ENCODE peak calls at places on chromosomes 11 and 22, in six cellular contexts. One of them, this sample, is unnamed.

GRCh38 chr11:72716291-72716690 is 35.9 kb downstream of the ARAP1 start:
- DNase-seq in pancreas: peak; percentile 32
- DNase-seq in uterus: no peak
- DNase-seq in transverse colon: no peak
- DNase-seq in fibroblast of lung: peak; percentile 22
- DNase-seq in ovary: no peak
- DNase-seq in this sample: no peak

GRCh38 chr11:35323076-35323868 is 96.1 kb downstream of the SLC1A2 start:
- DNase-seq in transverse colon: no peak
- DNase-seq in pancreas: no peak
- DNase-seq in uterus: no peak
- DNase-seq in ovary: no peak
- DNase-seq in fibroblast of lung: peak; percentile 57
- DNase-seq in this sample: no peak

GRCh38 chr22:29994027-29994715 is 86.1 kb upstream of the HORMAD2 start:
- DNase-seq in ovary: no peak
- DNase-seq in pancreas: no peak
- DNase-seq in transverse colon: no peak
- DNase-seq in fibroblast of lung: peak; percentile 95
- DNase-seq in uterus: no peak
- DNase-seq in this sample: peak; percentile 34

GRCh38 chr22:29253561-29254282 is 14.1 kb downstream of the RHBDD3 start:
- DNase-seq in transverse colon: no peak
- DNase-seq in pancreas: no peak
- DNase-seq in uterus: no peak
- DNase-seq in fibroblast of lung: no peak
- DNase-seq in ovary: peak; percentile 8
- DNase-seq in this sample: no peak

GRCh38 chr11:1929621-1930447 is 10.3 kb downstream of the TNNT3 start:
- DNase-seq in uterus: peak; percentile 9
- DNase-seq in pancreas: no peak
- DNase-seq in transverse colon: no peak
- DNase-seq in ovary: no peak
- DNase-seq in fibroblast of lung: no peak
- DNase-seq in this sample: no peak

GRCh38 chr11:3855808-3856491 is 486 bp downstream of the STIM1 start:
- DNase-seq in pancreas: no peak
- DNase-seq in uterus: peak; percentile 48
- DNase-seq in transverse colon: peak; percentile 57
- DNase-seq in ovary: peak; percentile 57
- DNase-seq in fibroblast of lung: peak; percentile 21
- DNase-seq in this sample: no peak

GRCh38 chr11:1853376-1854131 is 670 bp downstream of the LSP1 start:
- DNase-seq in pancreas: peak; percentile 30
- DNase-seq in ovary: no peak
- DNase-seq in fibroblast of lung: no peak
- DNase-seq in transverse colon: no peak
- DNase-seq in uterus: no peak
- DNase-seq in this sample: no peak

GRCh38 chr22:30826670-30827355 is 132.1 kb downstream of the OSBP2 start:
- DNase-seq in pancreas: no peak
- DNase-seq in transverse colon: no peak
- DNase-seq in uterus: no peak
- DNase-seq in fibroblast of lung: no peak
- DNase-seq in ovary: no peak
- DNase-seq in this sample: no peak

GRCh38 chr11:128483211-128483788 is 104.1 kb downstream of the ETS1 start:
- DNase-seq in pancreas: no peak
- DNase-seq in ovary: no peak
- DNase-seq in uterus: no peak
- DNase-seq in fibroblast of lung: no peak
- DNase-seq in transverse colon: no peak
- DNase-seq in this sample: no peak
- H3K4me3 ChIP-seq in pancreas: no peak overlapping the region
- H3K4me3 ChIP-seq in ovary: no peak overlapping the region
- H3K4me3 ChIP-seq in uterus: no peak overlapping the region
- H3K4me3 ChIP-seq in fibroblast of lung: no peak overlapping the region
- H3K4me3 ChIP-seq in transverse colon: no peak overlapping the region
- H3K4me3 ChIP-seq in this sample: no peak overlapping the region

GRCh38 chr11:10779086-10779485 is 28.0 kb downstream of the CTR9 start:
- DNase-seq in ovary: no peak
- DNase-seq in uterus: no peak
- DNase-seq in transverse colon: no peak
- DNase-seq in fibroblast of lung: no peak
- DNase-seq in pancreas: no peak
- DNase-seq in this sample: no peak
- TF ChIP-seq CTCF in ovary: no peak
- TF ChIP-seq CTCF in uterus: no peak
- TF ChIP-seq CTCF in transverse colon: no peak
- TF ChIP-seq CTCF in fibroblast of lung: no peak
- TF ChIP-seq CTCF in pancreas: no peak
- TF ChIP-seq CTCF in this sample: no peak

GRCh38 chr11:119030329-119031047 is at the start of gene SLC37A4:
- DNase-seq in fibroblast of lung: peak; percentile 97
- DNase-seq in pancreas: peak; percentile 99
- DNase-seq in uterus: peak; percentile 97
- DNase-seq in transverse colon: peak; percentile 100
- DNase-seq in ovary: peak; percentile 98
- DNase-seq in this sample: peak; percentile 78
- H3K4me3 ChIP-seq in fibroblast of lung: peak within 1 kb of the TSS; percentile 83
- H3K4me3 ChIP-seq in pancreas: peak within 1 kb of the TSS; percentile 62
- H3K4me3 ChIP-seq in uterus: peak within 1 kb of the TSS; percentile 56
- H3K4me3 ChIP-seq in transverse colon: peak within 1 kb of the TSS; percentile 82
- H3K4me3 ChIP-seq in ovary: peak within 1 kb of the TSS; percentile 53
- H3K4me3 ChIP-seq in this sample: peak within 1 kb of the TSS; percentile 90

DNA sequence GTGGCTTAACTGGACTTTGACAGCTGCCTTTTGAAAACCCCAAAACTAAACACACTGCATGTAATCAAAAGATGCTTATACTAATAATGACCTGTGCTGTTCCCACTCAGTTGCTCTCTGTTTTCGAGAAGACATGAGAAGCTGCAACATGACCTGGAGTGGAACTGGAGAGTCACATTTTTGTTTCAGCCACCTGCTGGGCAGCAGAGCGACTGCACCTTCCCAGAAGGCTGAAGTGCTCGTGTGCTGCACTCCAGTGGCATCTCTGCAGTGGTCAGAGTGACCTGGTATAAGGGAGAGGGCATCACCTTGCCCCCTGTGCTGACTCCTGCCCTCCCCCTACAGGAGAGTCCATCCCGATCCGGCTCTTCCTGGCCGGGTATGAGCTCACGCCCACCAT is 8.6 kb downstream of the THYN1 start:
- DNase-seq in uterus: no peak
- DNase-seq in fibroblast of lung: no peak
- DNase-seq in pancreas: no peak
- DNase-seq in transverse colon: no peak
- DNase-seq in ovary: no peak
- DNase-seq in this sample: no peak
- TF ChIP-seq CTCF in uterus: peak; percentile 10
- TF ChIP-seq CTCF in fibroblast of lung: no peak
- TF ChIP-seq CTCF in pancreas: peak; percentile 24
- TF ChIP-seq CTCF in transverse colon: no peak
- TF ChIP-seq CTCF in ovary: no peak
- TF ChIP-seq CTCF in this sample: peak; percentile 55

DNA sequence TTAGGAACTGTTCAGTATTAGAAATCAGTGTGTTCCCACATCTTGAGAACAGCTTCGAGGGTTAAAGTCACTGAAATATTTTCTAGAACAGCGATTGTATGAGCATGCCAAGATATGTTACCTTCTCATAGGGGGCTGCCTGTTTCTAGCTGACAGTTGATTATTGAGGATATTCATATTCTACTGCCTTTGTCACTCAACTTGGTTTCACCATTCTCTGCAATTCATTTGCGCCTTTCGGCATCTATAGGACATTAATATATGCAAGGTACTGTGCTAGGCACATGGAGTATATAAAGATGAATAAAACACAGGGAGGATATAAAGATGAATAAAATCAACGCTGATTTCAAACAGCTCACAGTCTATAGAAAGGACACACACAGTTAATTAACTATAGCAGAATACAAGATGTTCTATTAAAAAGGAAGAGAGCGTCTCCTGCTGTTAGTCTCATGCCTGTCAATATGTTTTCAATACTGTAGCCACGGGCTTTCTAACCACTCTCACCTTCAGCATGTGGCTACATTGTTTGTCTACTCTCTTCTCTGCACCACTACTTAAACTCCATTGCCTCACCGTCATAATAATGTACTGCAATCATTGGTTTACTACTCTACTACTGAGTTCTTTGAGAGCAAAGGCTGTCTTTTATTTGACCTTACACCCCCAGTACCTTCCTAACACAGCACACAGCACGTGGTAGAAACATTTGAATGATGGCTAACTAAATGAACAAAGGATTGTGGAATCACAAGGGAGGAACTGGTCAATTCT is 81.9 kb downstream of the RAB30 start:
- DNase-seq in fibroblast of lung: no peak
- DNase-seq in ovary: no peak
- DNase-seq in transverse colon: no peak
- DNase-seq in uterus: no peak
- DNase-seq in pancreas: no peak
- DNase-seq in this sample: no peak
- H3K4me3 ChIP-seq in fibroblast of lung: no peak overlapping the region
- H3K4me3 ChIP-seq in ovary: no peak overlapping the region
- H3K4me3 ChIP-seq in transverse colon: no peak overlapping the region
- H3K4me3 ChIP-seq in uterus: no peak overlapping the region
- H3K4me3 ChIP-seq in pancreas: no peak overlapping the region
- H3K4me3 ChIP-seq in this sample: no peak overlapping the region

DNA sequence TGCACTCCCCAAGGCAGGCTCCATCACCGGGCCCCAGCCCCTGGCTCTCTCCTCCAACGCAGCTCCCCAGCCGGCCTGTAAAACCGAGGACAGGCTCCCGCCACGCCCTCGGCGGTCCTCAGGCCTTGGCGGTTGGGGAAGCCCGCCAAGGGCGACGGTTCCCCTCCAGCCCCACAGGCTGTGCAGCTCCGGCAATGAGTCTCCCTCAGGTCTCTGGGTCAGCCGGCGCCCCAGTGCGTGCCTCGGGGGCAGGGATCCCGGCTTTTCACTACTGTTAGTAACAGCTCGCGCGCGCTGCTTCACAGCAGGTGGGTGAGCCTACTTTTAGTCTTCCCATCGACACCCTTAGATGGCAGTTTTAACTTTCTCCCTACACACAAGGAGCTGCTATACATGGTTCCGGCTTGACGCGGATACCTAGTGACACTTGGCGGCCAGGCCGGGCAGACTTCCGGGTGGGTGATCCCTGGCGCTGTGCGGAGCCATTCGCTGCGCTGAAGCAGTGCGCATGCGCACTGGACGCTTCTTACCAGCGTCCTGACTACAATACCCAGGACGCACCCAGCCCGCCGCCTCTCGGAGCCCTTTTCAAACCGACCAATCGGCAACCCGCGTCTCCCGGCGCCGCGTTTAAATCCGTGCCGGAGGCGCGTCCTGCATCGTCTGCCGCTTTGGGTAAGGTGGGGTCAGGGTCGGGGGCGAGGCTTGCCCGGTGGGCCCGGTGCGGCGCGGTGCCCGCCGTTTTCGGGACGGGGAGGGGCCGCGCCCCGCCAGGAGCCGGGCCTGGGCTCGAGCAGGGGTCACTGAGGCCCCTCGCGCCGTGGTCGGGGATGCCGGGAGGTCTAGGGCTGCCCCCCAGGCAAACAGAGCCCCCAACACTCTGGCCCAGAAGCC is at the start of gene GTSE1:
- DNase-seq in pancreas: peak; percentile 98
- DNase-seq in fibroblast of lung: peak; percentile 93
- DNase-seq in transverse colon: peak; percentile 98
- DNase-seq in uterus: peak; percentile 96
- DNase-seq in ovary: peak; percentile 97
- DNase-seq in this sample: peak; percentile 76
- TF ChIP-seq CTCF in pancreas: no peak
- TF ChIP-seq CTCF in fibroblast of lung: no peak
- TF ChIP-seq CTCF in transverse colon: no peak
- TF ChIP-seq CTCF in uterus: peak; percentile 15
- TF ChIP-seq CTCF in ovary: no peak
- TF ChIP-seq CTCF in this sample: peak; percentile 25

GRCh38 chr11:19756675-19757475 is 44.2 kb downstream of the NAV2 start:
- DNase-seq in pancreas: no peak
- DNase-seq in fibroblast of lung: peak; percentile 68
- DNase-seq in transverse colon: no peak
- DNase-seq in uterus: no peak
- DNase-seq in ovary: peak; percentile 22
- DNase-seq in this sample: no peak
- H3K4me3 ChIP-seq in pancreas: no peak overlapping the region
- H3K4me3 ChIP-seq in fibroblast of lung: no peak overlapping the region
- H3K4me3 ChIP-seq in transverse colon: no peak overlapping the region
- H3K4me3 ChIP-seq in uterus: no peak overlapping the region
- H3K4me3 ChIP-seq in ovary: no peak overlapping the region
- H3K4me3 ChIP-seq in this sample: no peak overlapping the region

DNA sequence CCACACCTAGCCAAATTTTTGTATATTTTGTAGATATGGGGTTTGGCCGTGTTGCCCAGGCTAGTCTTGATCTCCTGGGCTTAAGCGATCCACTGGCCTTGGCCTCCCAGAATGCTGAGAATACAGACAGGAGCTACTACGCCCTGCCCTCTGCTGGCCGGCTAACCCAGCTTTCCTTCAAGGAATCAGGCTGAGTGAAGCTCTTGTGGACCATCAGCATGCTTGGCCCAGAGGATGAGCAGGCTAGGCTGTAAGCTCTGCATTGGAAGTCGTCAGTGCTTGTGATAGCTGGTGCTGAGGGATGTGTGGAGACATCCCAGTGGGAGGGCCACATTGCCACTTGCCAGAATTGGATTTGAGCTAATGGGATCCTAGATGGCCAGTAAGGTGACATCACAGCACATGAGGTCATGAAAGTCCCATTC is 60.6 kb downstream of the MED15 start:
- DNase-seq in pancreas: no peak
- DNase-seq in fibroblast of lung: no peak
- DNase-seq in transverse colon: no peak
- DNase-seq in ovary: no peak
- DNase-seq in uterus: no peak
- DNase-seq in this sample: no peak
- TF ChIP-seq CTCF in pancreas: no peak
- TF ChIP-seq CTCF in fibroblast of lung: peak; percentile 56
- TF ChIP-seq CTCF in transverse colon: no peak
- TF ChIP-seq CTCF in ovary: no peak
- TF ChIP-seq CTCF in uterus: no peak
- TF ChIP-seq CTCF in this sample: peak; percentile 74

This sample was measured in AG04449.